ENCODE peak calls at places on chromosomes 12 and 14, in four cellular contexts. N is GM23248, Y is MM.1S, L is GM23338. D is an unnamed sample.
A peak's percentile ranks its signal among the peaks of the same experiment; 100 is the strongest.

GRCh38 chr14:79369359-79370332 is 841.7 kb downstream of the DIO2 start:
- DNase-seq in N (peak; percentile 56), Y (no peak), L (no peak), D (no peak)

GRCh38 chr12:9751204-9752144 is 9.2 kb downstream of the CD69 start:
- DNase-seq in N (peak; percentile 69), Y (peak; percentile 60), L (peak; percentile 43), D (peak; percentile 67)

GRCh38 chr12:105721915-105722314 is 391.4 kb downstream of the C12orf75 start:
- DNase-seq in N (peak; percentile 4), Y (no peak), L (no peak), D (no peak)

GRCh38 chr14:89269404-89269803 is 147.6 kb downstream of the FOXN3 start:
- DNase-seq in N (no peak), Y (no peak), L (no peak), D (no peak)

GRCh38 chr14:54516709-54517108 is 7.0 kb downstream of the CGRRF1 start:
- DNase-seq in N (no peak), Y (no peak), L (no peak), D (no peak)

GRCh38 chr12:105977256-105978051 is 161.3 kb downstream of the NUAK1 start:
- DNase-seq in N (peak; percentile 81), Y (no peak), L (no peak), D (no peak)

GRCh38 chr14:34750670-34751069 is 36.3 kb upstream of the CFL2 start:
- DNase-seq in N (peak; percentile 79), Y (no peak), L (no peak), D (no peak)

GRCh38 chr12:128639089-128639488 is 184.7 kb downstream of the SLC15A4 start:
- DNase-seq in N (no peak), Y (no peak), L (no peak), D (no peak)

GRCh38 chr14:68526420-68527105 is 266.3 kb downstream of the ZFP36L1 start:
- DNase-seq in N (peak; percentile 67), Y (no peak), L (no peak), D (no peak)

GRCh38 chr12:5967645-5968415 is 22.8 kb upstream of the ANO2 start:
- DNase-seq in N (no peak), Y (no peak), L (no peak), D (no peak)

GRCh38 chr12:114668151-114668891 is 15.7 kb downstream of the TBX3 start:
- DNase-seq in N (peak; percentile 96), Y (peak; percentile 47), L (peak; percentile 93), D (no peak)

GRCh38 chr12:75714462-75715322 is 203.3 kb upstream of the KRR1 start:
- DNase-seq in N (no peak), Y (no peak), L (no peak), D (no peak)

GRCh38 chr14:97180304-97181200 is 383.4 kb downstream of the VRK1 start:
- DNase-seq in N (peak; percentile 91), Y (no peak), L (no peak), D (no peak)

DNA sequence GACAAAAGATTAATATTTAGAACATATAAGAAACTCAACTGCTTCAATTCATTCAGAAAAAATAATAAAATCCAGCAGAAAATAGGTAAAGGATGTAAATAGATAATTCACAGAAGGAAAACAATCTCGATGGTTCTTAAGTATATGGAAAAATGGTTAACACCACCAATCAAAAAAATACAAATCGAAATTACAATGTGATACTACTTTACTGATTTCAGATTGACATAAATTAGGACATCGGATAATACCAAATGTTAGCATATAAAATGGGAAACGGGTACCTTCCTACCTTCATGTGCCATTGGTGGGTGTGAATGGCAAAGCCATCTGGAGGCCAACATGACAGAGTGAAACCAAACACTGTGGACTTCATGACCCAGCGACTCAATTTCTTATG is 1.6 kb upstream of the PPP4R4 start:
- DNase-seq in N (no peak), Y (no peak), L (no peak), D (no peak)
- H3K4me2 ChIP-seq in N (no peak overlapping the region), Y (no peak overlapping the region), L (peak overlapping the region; percentile 89), D (no peak overlapping the region)

GRCh38 chr12:47224563-47225133 is 144.9 kb upstream of the AMIGO2 start:
- DNase-seq in N (no peak), Y (no peak), L (no peak), D (no peak)
- H3K9me2 ChIP-seq in N (no peaks in the 10 kb centered on the region), Y (no peaks in the 10 kb centered on the region), L (no peaks in the 10 kb centered on the region), D (no peaks in the 10 kb centered on the region)

GRCh38 chr14:72559669-72560068 is 334.2 kb downstream of the DPF3 start:
- DNase-seq in N (no peak), Y (no peak), L (no peak), D (no peak)
- H3K4me2 ChIP-seq in N (no peak overlapping the region), Y (no peak overlapping the region), L (no peak overlapping the region), D (no peak overlapping the region)

GRCh38 chr12:101115326-101115725 is 94.7 kb downstream of the SLC5A8 start:
- DNase-seq in N (no peak), Y (no peak), L (no peak), D (no peak)
- H3K9me2 ChIP-seq in N (no peaks in the 10 kb centered on the region), Y (no peaks in the 10 kb centered on the region), L (no peaks in the 10 kb centered on the region), D (no peaks in the 10 kb centered on the region)

GRCh38 chr12:21337453-21337852 is 2.7 kb upstream of the SLCO1A2 start:
- DNase-seq in N (no peak), Y (no peak), L (no peak), D (no peak)

GRCh38 chr12:21337959-21338704 is 3.4 kb upstream of the SLCO1A2 start:
- DNase-seq in N (no peak), Y (no peak), L (no peak), D (no peak)

GRCh38 chr12:21334771-21335325 is at the start of gene SLCO1A2:
- DNase-seq in N (no peak), Y (no peak), L (no peak), D (no peak)

GRCh38 chr12:21336656-21337055 is 1.9 kb upstream of the SLCO1A2 start:
- DNase-seq in N (no peak), Y (no peak), L (no peak), D (no peak)

GRCh38 chr12:21340406-21340805 is 5.7 kb upstream of the SLCO1A2 start:
- DNase-seq in N (no peak), Y (no peak), L (no peak), D (no peak)
- H3K4me2 ChIP-seq in N (no peak overlapping the region), Y (no peak overlapping the region), L (no peak overlapping the region), D (no peak overlapping the region)

GRCh38 chr12:103520686-103521215 is 25.0 kb upstream of the C12orf42 start:
- DNase-seq in N (no peak), Y (no peak), L (no peak), D (no peak)

GRCh38 chr12:103523771-103524170 is 28.0 kb upstream of the C12orf42 start:
- DNase-seq in N (no peak), Y (no peak), L (no peak), D (no peak)

GRCh38 chr12:103517161-103517560 is 21.4 kb upstream of the C12orf42 start:
- DNase-seq in N (no peak), Y (no peak), L (no peak), D (no peak)

GRCh38 chr12:103518899-103519298 is 23.1 kb upstream of the C12orf42 start:
- DNase-seq in N (no peak), Y (no peak), L (no peak), D (no peak)

DNA sequence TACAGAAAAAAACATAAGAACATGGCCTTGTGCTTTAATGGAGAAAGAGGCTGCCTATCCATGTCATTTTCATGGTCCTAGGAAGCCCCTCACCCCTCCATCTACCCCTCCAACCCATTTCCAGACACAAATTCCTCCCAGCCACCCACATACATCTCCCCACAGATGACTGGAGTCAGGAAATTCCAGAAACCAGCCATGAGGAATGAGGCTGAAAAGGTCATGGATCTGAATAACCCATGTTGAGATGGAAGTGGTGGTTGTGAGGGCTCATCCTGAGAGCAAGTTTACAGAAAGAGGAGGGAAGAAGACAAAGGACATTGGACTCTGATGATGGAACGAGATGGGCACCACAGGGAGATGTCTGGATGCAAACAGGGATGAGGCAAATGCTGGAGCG is 23.9 kb upstream of the C12orf42 start:
- DNase-seq in N (no peak), Y (no peak), L (no peak), D (no peak)
- H3K9me2 ChIP-seq in N (no peaks in the 10 kb centered on the region), Y (no peaks in the 10 kb centered on the region), L (peaks cover 7% of the 10 kb centered on the region), D (no peaks in the 10 kb centered on the region)

DNA sequence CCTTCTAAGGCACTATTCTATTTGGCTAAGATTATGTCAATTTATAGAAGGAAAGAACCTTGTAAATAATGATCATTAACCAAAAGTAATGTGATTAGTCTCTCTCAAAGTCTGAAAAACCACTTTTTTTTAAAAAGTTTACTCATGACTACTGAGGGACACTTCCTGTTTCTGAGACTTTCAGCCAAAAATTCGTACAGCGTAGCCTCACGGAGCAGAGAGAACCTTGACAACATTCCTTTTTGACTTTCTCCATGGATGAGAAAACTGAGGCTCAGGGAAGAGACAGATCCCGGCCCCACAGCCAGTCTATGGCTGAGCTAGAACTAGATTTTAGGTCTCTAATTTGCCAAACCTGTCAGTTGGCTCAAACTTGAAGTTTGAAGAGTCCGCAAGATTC is 68.2 kb downstream of the DAD1 start:
- DNase-seq in N (no peak), Y (no peak), L (no peak), D (no peak)
- H3K4me2 ChIP-seq in N (no peak overlapping the region), Y (no peak overlapping the region), L (no peak overlapping the region), D (peak overlapping the region; percentile 59)

DNA sequence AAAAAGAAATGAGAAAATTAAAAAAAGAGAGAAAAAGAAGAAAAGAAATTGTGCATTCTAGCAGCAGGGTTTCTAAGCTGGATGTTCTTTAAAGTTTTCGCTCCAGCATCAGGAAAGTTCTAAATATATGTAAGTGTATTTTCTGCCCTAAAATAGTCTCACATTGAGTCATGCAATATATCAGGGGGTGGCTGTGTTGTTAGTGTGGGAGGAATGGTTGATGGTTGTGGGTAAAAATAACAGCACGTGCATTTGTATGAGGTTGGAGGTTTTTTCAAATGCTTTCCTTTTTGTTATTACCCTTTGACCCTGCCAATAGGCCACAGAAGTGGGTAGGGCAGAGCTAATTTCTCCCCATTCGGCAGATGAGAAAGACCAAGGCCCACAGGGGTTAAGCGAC is 65.1 kb upstream of the FBXO21 start:
- DNase-seq in N (no peak), Y (no peak), L (no peak), D (no peak)
- H3K9me2 ChIP-seq in N (no peaks in the 10 kb centered on the region), Y (no peaks in the 10 kb centered on the region), L (no peaks in the 10 kb centered on the region), D (no peaks in the 10 kb centered on the region)

GRCh38 chr14:38197761-38198345 is 9.9 kb upstream of the SSTR1 start:
- DNase-seq in N (peak; percentile 89), Y (no peak), L (peak; percentile 3), D (no peak)
- H3K4me2 ChIP-seq in N (peak overlapping the region; percentile 53), Y (no peak overlapping the region), L (peak overlapping the region; percentile 86), D (peak overlapping the region; percentile 18)

D was measured in OCI-LY7.